ENCODE peak calls at places on chromosomes 13 and 19, in six cellular contexts. S is MM.1S; U is naive thymus-derived CD4-positive, alpha-beta T cell; L is thoracic aorta; B is adipocyte; W is CD4-positive, CD25-positive, alpha-beta regulatory T cell. M is an unnamed sample.

GRCh38 chr19:12821761-12822160 is 12.6 kb downstream of the RTBDN start:
- DNase-seq in S (no peak), U (no peak), L (no peak), B (no peak), W (no peak), M (no peak)

GRCh38 chr19:17536957-17537356 is 18.5 kb upstream of the COLGALT1 start:
- DNase-seq in S (no peak), U (no peak), L (no peak), B (no peak), W (no peak), M (no peak)

GRCh38 chr13:32150794-32151193 is 119.2 kb downstream of the FRY start:
- DNase-seq in S (no peak), U (no peak), L (no peak), B (peak; percentile 59), W (no peak), M (no peak)

GRCh38 chr19:482186-483041 is 13.9 kb upstream of the MADCAM1 start:
- DNase-seq in S (no peak), U (no peak), L (no peak), B (no peak), W (no peak), M (no peak)

GRCh38 chr19:57559008-57559403 is 657 bp downstream of the ZNF550 start:
- DNase-seq in S (peak; percentile 16), U (peak; percentile 14), L (no peak), B (peak; percentile 45), W (no peak), M (no peak)

GRCh38 chr19:56687036-56687435 is 15.5 kb upstream of the ZNF835 start:
- DNase-seq in S (no peak), U (no peak), L (no peak), B (no peak), W (no peak), M (no peak)

GRCh38 chr19:6271721-6272410 is 7.9 kb downstream of the MLLT1 start:
- DNase-seq in S (no peak), U (no peak), L (no peak), B (peak; percentile 90), W (no peak), M (peak; percentile 94)

GRCh38 chr13:47858678-47859050 is 142.4 kb downstream of the SUCLA2 start:
- DNase-seq in S (no peak), U (no peak), L (no peak), B (peak; percentile 12), W (no peak), M (no peak)

GRCh38 chr13:99986751-99987150 is 5.2 kb downstream of the ZIC2 start:
- DNase-seq in S (no peak), U (no peak), L (no peak), B (no peak), W (no peak), M (no peak)

GRCh38 chr13:30862707-30863106 is 43.4 kb upstream of the MEDAG start:
- DNase-seq in S (no peak), U (no peak), L (peak; percentile 64), B (no peak), W (no peak), M (no peak)

GRCh38 chr19:51691122-51692064 is 1.7 kb upstream of the SPACA6 start:
- DNase-seq in S (no peak), U (no peak), L (no peak), B (peak; percentile 33), W (no peak), M (no peak)

GRCh38 chr19:49150106-49150943 is 4.9 kb downstream of the HRC start:
- DNase-seq in S (peak; percentile 69), U (peak; percentile 25), L (no peak), B (peak; percentile 92), W (peak; percentile 35), M (peak; percentile 93)

GRCh38 chr19:56301152-56301551 is 13.5 kb downstream of the ZSCAN5A start:
- DNase-seq in S (no peak), U (no peak), L (no peak), B (no peak), W (no peak), M (no peak)

GRCh38 chr19:7013678-7014077 is 7.6 kb downstream of the MBD3L2B start:
- DNase-seq in S (no peak), U (no peak), L (no peak), B (peak; percentile 5), W (no peak), M (no peak)

GRCh38 chr19:30745476-30745985 is 373.3 kb downstream of the ZNF536 start:
- DNase-seq in S (no peak), U (no peak), L (no peak), B (no peak), W (no peak), M (no peak)

GRCh38 chr13:83536153-83536552 is 346.1 kb downstream of the SLITRK1 start:
- DNase-seq in S (no peak), U (no peak), L (no peak), B (no peak), W (no peak), M (no peak)

GRCh38 chr13:89343165-89343564 is 1672.0 kb downstream of the SLITRK5 start:
- DNase-seq in S (no peak), U (no peak), L (no peak), B (no peak), W (no peak), M (no peak)
- H3K36me3 ChIP-seq in S (no peaks in the 10 kb centered on the region), U (no peaks in the 10 kb centered on the region), L (no peaks in the 10 kb centered on the region), B (no peaks in the 10 kb centered on the region), W (no peaks in the 10 kb centered on the region), M (no peaks in the 10 kb centered on the region)

DNA sequence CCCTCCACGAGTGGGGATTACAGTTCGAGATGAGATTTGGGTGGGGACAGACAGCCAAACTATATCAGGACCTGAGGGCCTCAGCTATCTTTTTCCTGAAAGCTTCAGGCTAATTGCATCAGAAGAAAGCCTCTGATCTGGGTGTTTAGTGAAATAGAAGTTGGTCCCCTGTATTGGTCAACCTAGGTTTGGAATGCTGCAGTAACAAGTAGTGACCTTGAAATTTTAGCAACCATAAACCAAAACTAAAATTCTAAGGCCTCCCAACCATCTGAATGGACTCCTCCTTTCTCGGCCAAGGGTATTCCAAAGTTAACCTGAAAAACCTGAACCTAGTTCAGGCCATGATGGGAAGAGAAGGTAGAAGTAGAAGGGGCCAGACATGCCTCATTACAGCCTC is 34.9 kb upstream of the OR10H1 start:
- DNase-seq in S (no peak), U (no peak), L (no peak), B (no peak), W (no peak), M (no peak)
- H3K4me1 ChIP-seq in S (no peaks in the 10 kb centered on the region), U (peaks cover 7% of the 10 kb centered on the region), L (no peaks in the 10 kb centered on the region), B (no peaks in the 10 kb centered on the region), W (peaks cover 4% of the 10 kb centered on the region), M (no peaks in the 10 kb centered on the region)

DNA sequence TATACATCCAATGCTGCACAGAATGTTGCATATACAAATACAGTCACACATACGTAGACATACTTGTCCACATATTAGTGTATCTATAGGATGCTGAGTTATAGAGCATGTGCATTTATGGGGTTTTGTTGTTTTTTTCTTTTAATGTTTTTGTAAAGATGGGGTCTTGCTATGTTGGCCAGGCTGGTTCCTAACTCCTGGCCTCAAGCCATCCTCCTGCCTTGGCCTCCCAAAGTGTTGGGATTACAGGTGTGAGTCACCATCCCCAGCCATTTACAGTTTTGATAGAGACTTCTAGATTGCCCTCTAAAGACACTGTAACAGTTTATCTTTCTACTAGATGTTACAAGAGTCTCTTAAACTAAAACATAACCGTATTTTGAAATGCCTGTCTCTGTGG is 14.3 kb downstream of the HNRNPUL1 start:
- DNase-seq in S (no peak), U (no peak), L (no peak), B (no peak), W (no peak), M (no peak)
- H3K36me3 ChIP-seq in S (peaks cover 50% of the 10 kb centered on the region), U (peaks cover 56% of the 10 kb centered on the region), L (peaks cover 85% of the 10 kb centered on the region), B (peaks cover 98% of the 10 kb centered on the region), W (peaks cover 88% of the 10 kb centered on the region), M (peaks cover 52% of the 10 kb centered on the region)

GRCh38 chr13:113841355-113841653 is 22.6 kb downstream of the GAS6 start:
- DNase-seq in S (no peak), U (no peak), L (no peak), B (no peak), W (no peak), M (no peak)
- H3K4me1 ChIP-seq in S (peaks cover 6% of the 10 kb centered on the region), U (peaks cover 41% of the 10 kb centered on the region), L (peaks cover 60% of the 10 kb centered on the region), B (peaks cover 35% of the 10 kb centered on the region), W (peaks cover 29% of the 10 kb centered on the region), M (peaks cover 54% of the 10 kb centered on the region)

M was measured in right lobe of liver.